ENCODE peak calls at places on chromosome 9, in eight cellular contexts. X is nephron progenitor cell, M is lower lobe of right lung, W is BJ, D is GM10248, G is fibroblast of pulmonary artery, F is transverse colon, T is right atrium auricular region. U is an unnamed sample.

GRCh38 chr9:133677126-133678010 is 41.2 kb downstream of the DBH start:
- DNase-seq in D (no peak), X (no peak), G (no peak), M (peak; percentile 20), F (no peak), T (no peak), W (no peak), U (no peak)

GRCh38 chr9:117737721-117738226 is 33.6 kb downstream of the TLR4 start:
- DNase-seq in X (no peak), F (no peak), D (no peak), W (no peak), M (no peak), T (no peak), G (no peak), U (no peak)

GRCh38 chr9:114180701-114181582 is 25.6 kb downstream of the COL27A1 start:
- DNase-seq in W (no peak), X (peak; percentile 48), T (no peak), F (no peak), G (peak; percentile 79), M (peak; percentile 31), D (no peak), U (peak; percentile 49)

GRCh38 chr9:127968046-127968445 is 12.7 kb downstream of the EEIG1 start:
- DNase-seq in M (no peak), F (peak; percentile 84), D (no peak), W (no peak), G (no peak), T (no peak), X (no peak), U (peak; percentile 72)

GRCh38 chr9:3181049-3181953 is 337.4 kb upstream of the PUM3 start:
- DNase-seq in F (peak; percentile 54), D (peak; percentile 43), G (peak; percentile 21), W (no peak), T (no peak), M (peak; percentile 51), X (peak; percentile 64), U (peak; percentile 75)

GRCh38 chr9:91143642-91144041 is 218.1 kb downstream of the AUH start:
- DNase-seq in G (no peak), M (no peak), T (no peak), W (no peak), X (no peak), D (no peak), F (no peak), U (no peak)

GRCh38 chr9:110133608-110134214 is 74.2 kb downstream of the C9orf152 start:
- DNase-seq in W (no peak), D (no peak), G (peak; percentile 64), F (no peak), X (no peak), T (no peak), M (no peak), U (no peak)

GRCh38 chr9:126733005-126733404 is 71.8 kb upstream of the ZBTB43 start:
- DNase-seq in G (no peak), F (no peak), T (no peak), D (no peak), M (no peak), W (no peak), X (no peak), U (no peak)

GRCh38 chr9:110536802-110537201 is 42.7 kb downstream of the SVEP1 start:
- DNase-seq in M (no peak), F (no peak), W (peak; percentile 91), X (no peak), D (no peak), T (no peak), G (peak; percentile 95), U (no peak)

GRCh38 chr9:91427873-91428272 is 4.2 kb upstream of the NFIL3 start:
- DNase-seq in G (peak; percentile 83), X (no peak), W (no peak), T (no peak), D (no peak), F (no peak), M (no peak), U (peak; percentile 29)

GRCh38 chr9:114545055-114545454 is 39.8 kb upstream of the WHRN start:
- DNase-seq in G (no peak), W (no peak), D (no peak), X (no peak), M (no peak), T (no peak), F (no peak), U (no peak)

GRCh38 chr9:86241216-86241615 is 18.2 kb downstream of the C9orf153 start:
- DNase-seq in T (no peak), M (no peak), D (no peak), F (no peak), G (no peak), W (no peak), X (no peak), U (no peak)

GRCh38 chr9:86242012-86242411 is 17.4 kb downstream of the C9orf153 start:
- DNase-seq in G (peak; percentile 39), T (no peak), M (no peak), X (no peak), W (no peak), F (peak; percentile 9), D (no peak), U (peak; percentile 8)

DNA sequence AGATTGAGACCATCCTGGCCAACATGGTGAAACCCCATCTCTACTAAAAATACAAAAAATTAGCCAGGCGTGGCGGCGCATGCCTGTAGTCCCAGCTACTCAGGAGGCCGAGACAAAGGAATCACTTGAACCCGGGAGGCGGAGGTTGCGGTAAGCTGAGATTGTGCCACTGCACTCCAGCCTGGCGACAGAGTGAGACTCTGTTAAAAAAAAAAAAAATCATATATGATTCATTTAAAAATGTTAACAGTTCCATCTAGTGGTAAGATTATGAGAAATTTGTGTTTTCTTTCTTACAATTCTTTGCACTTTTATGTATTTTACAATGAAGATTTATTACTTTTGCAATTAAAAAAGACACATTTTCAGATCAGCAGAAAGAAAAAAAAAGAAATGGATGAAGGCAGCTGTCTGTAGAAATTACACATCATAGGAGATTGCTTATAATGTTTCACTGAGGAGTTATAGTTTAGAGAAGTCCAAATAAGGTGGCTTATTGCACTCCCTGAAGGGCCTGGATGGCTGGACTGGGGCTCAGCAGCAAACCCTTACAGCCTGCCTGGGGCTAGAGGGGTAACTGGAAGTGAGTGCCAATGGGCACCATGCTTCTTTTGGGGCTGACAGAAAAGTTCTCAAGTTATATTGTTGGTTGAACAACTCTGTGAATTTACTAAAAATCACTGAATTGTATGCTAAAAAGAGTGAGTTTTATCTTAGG is 20.2 kb downstream of the C9orf153 start:
- DNase-seq in F (no peak), M (no peak), G (no peak), T (no peak), X (no peak), W (no peak), D (no peak), U (no peak)
- TF ChIP-seq CTCF in F (no peak), M (no peak), G (no peak), T (no peak), X (no peak), W (no peak), D (no peak), U (peak; percentile 28)

GRCh38 chr9:84669293-84670105 is at the start of gene NTRK2:
- DNase-seq in F (no peak), X (peak; percentile 68), G (peak; percentile 12), M (no peak), T (no peak), D (peak; percentile 53), W (peak; percentile 4), U (peak; percentile 36)

GRCh38 chr9:84671651-84672467 is 2.3 kb downstream of the NTRK2 start:
- DNase-seq in F (no peak), D (no peak), X (no peak), T (no peak), W (no peak), G (no peak), M (no peak), U (no peak)

GRCh38 chr9:84669008-84669292 is 579 bp upstream of the NTRK2 start:
- DNase-seq in D (no peak), G (no peak), F (no peak), X (no peak), M (no peak), T (no peak), W (no peak), U (no peak)

GRCh38 chr9:84670801-84671153 is 1.2 kb downstream of the NTRK2 start:
- DNase-seq in D (no peak), X (no peak), M (no peak), G (no peak), F (no peak), T (no peak), W (no peak), U (no peak)

DNA sequence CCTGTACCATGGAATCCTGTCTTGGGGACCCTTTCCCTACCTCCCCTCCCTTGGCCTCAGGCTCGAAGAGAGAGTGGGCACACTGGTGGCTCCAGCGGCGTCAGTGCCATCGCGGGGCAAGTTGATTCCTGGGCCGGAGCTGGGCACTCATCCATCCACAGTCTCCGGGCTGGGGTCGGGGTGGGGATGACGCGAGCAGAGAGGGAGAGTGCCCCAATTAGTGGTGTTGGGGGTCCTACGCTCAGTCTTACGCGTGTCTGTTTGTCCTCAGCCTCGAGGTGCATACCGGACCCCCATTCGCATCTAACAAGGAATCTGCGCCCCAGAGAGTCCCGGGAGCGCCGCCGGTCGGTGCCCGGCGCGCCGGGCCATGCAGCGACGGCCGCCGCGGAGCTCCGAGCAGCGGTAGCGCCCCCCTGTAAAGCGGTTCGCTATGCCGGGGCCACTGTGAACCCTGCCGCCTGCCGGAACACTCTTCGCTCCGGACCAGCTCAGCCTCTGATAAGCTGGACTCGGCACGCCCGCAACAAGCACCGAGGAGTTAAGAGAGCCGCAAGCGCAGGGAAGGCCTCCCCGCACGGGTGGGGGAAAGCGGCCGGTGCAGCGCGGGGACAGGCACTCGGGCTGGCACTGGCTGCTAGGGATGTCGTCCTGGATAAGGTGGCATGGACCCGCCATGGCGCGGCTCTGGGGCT is 724 bp downstream of the NTRK2 start:
- DNase-seq in M (no peak), G (no peak), T (peak; percentile 59), F (no peak), D (peak; percentile 18), W (no peak), X (peak; percentile 58), U (peak; percentile 26)
- TF ChIP-seq CTCF in M (no peak), G (no peak), T (no peak), F (no peak), D (no peak), W (no peak), X (no peak), U (no peak)

DNA sequence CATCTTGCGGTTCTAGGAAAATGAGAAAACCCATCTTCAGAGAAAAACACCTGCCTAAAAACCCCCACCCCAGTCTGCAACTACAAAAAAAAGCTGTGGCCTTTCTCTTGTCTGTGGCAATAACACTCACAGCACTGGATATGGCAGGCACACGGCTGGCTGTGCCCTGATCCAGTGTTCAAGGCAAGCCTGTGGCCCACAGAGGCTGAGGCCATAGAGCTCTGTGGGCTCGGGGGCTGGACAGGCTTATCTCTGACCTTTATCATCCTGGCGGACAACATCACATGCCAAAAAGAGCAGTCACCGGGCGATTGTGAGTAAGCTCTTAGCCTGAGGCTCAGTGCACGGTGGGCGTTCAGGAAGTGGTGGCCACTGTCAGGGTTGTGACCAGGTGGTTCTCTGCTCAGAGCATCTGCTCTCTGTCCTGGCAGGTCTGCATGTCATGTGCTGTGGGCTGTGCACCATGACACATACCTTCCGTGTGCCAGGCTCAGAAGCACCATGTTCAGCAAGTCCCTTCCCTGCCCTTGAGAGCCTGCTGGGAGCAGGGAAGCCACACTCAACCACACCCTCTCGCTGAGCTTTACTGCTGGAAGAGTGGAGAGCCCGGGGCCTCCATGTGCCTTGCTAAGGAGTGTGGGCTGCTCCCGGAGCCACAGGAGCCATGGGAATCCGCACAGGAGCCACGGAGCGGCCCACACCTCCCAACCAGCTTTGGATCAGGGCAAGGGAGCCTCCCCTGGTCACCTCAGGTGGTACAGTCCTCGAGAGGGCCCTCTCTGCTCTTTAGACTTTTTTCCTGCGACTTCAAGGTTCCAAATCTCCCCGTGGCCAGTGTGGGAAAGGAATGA is 34.6 kb upstream of the WDR38 start:
- DNase-seq in T (no peak), D (no peak), M (peak; percentile 43), G (no peak), X (no peak), F (no peak), W (no peak), U (peak; percentile 69)
- TF ChIP-seq CTCF in T (no peak), D (no peak), M (no peak), G (no peak), X (no peak), F (no peak), W (no peak), U (no peak)

GRCh38 chr9:106286249-106286648 is 576.7 kb upstream of the ZNF462 start:
- DNase-seq in F (no peak), M (no peak), T (no peak), D (no peak), G (no peak), W (no peak), X (peak; percentile 26), U (peak; percentile 51)
- TF ChIP-seq CTCF in F (no peak), M (no peak), T (peak; percentile 29), D (peak; percentile 7), G (no peak), W (peak; percentile 14), X (peak; percentile 43), U (peak; percentile 49)